ENCODE peak calls at places on chromosomes 2 and 18, in six cellular contexts. N, O, L, U, B and C are unnamed samples.

GRCh38 chr18:10318686-10318960 is 135.8 kb upstream of the APCDD1 start:
- DNase-seq in N (peak), O (no peak), L (no peak), U (peak), B (no peak), C (no peak)

GRCh38 chr2:165778653-165779451 is 15.2 kb downstream of the GALNT3 start:
- DNase-seq in N (no peak), O (no peak), L (peak), U (peak), B (no peak), C (no peak)

GRCh38 chr2:240397924-240398611 is 37.4 kb upstream of the GPC1 start:
- DNase-seq in N (peak), O (peak), L (peak), U (peak), B (no peak), C (no peak)

GRCh38 chr18:70553961-70554325 is 265.1 kb downstream of the SOCS6 start:
- DNase-seq in N (no peak), O (no peak), L (no peak), U (no peak), B (no peak), C (peak)

GRCh38 chr2:108855194-108855593 is 68.6 kb downstream of the CCDC138 start:
- DNase-seq in N (peak), O (no peak), L (no peak), U (peak), B (no peak), C (no peak)

GRCh38 chr2:180553094-180553715 is 427.2 kb upstream of the UBE2E3 start:
- DNase-seq in N (no peak), O (no peak), L (no peak), U (no peak), B (no peak), C (no peak)

GRCh38 chr2:197125000-197125399 is 185.6 kb downstream of the ANKRD44 start:
- DNase-seq in N (peak), O (peak), L (no peak), U (no peak), B (no peak), C (no peak)

GRCh38 chr2:8680931-8681760 is 710 bp upstream of the ID2 start:
- DNase-seq in N (peak), O (peak), L (peak), U (peak), B (peak), C (peak)

GRCh38 chr2:165871025-165871424 is 77.0 kb upstream of the GALNT3 start:
- DNase-seq in N (no peak), O (no peak), L (no peak), U (no peak), B (no peak), C (no peak)

GRCh38 chr2:222404126-222404891 is 20.0 kb upstream of the SGPP2 start:
- DNase-seq in N (no peak), O (no peak), L (no peak), U (peak), B (no peak), C (no peak)

GRCh38 chr2:96556441-96557330 is 20.1 kb downstream of the ARID5A start:
- DNase-seq in N (peak), O (peak), L (peak), U (peak), B (no peak), C (no peak)

GRCh38 chr2:130376433-130377293 is 20.8 kb downstream of the PTPN18 start:
- DNase-seq in N (no peak), O (no peak), L (no peak), U (no peak), B (no peak), C (no peak)

GRCh38 chr2:155266109-155266508 is 567.6 kb downstream of the KCNJ3 start:
- DNase-seq in N (no peak), O (no peak), L (no peak), U (no peak), B (no peak), C (no peak)

GRCh38 chr2:102226612-102227351 is 40.0 kb downstream of the IL1RL2 start:
- DNase-seq in N (peak), O (peak), L (no peak), U (no peak), B (no peak), C (no peak)

GRCh38 chr2:21358971-21359370 is 235.2 kb downstream of the TDRD15 start:
- DNase-seq in N (peak), O (peak), L (no peak), U (peak), B (no peak), C (no peak)

GRCh38 chr18:76433788-76434187 is 61.3 kb downstream of the ZNF516 start:
- DNase-seq in N (no peak), O (no peak), L (no peak), U (no peak), B (no peak), C (no peak)

GRCh38 chr18:11984091-11984490 is 2.8 kb downstream of the IMPA2 start:
- DNase-seq in N (no peak), O (no peak), L (no peak), U (no peak), B (no peak), C (no peak)
- H4K91ac ChIP-seq in N (no peak), O (peak), L (no peak), U (no peak), B (peak), C (no peak)

GRCh38 chr2:159873136-159873728 is 75.2 kb upstream of the CD302 start:
- DNase-seq in N (no peak), O (no peak), L (no peak), U (no peak), B (no peak), C (no peak)
- H4K91ac ChIP-seq in N (no peak), O (no peak), L (no peak), U (no peak), B (no peak), C (no peak)

DNA sequence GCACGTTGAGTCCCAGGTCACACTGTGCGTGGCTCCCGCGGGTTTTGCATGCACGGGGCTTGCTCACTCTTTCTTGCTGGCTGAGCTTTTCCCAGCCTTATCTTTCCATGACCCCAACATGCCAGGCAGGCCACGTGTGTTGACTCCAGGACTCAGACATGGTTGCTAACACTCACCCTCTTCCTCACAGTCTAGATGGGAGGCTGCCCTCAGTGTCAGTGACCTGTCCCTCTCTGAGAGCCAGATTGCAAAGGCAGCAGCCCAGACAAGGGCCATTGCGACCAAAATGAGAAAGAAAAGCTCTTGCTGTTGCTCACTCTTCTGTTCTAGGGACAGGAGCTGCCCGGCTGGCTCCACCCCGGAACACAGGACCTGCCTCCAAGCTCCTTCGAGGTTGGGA is 113.7 kb downstream of the TMEM18 start:
- DNase-seq in N (no peak), O (no peak), L (no peak), U (no peak), B (no peak), C (no peak)
- H4K91ac ChIP-seq in N (no peak), O (no peak), L (no peak), U (no peak), B (no peak), C (no peak)

GRCh38 chr2:17363846-17364245 is 154.4 kb downstream of the RAD51AP2 start:
- DNase-seq in N (no peak), O (no peak), L (no peak), U (no peak), B (no peak), C (no peak)

DNA sequence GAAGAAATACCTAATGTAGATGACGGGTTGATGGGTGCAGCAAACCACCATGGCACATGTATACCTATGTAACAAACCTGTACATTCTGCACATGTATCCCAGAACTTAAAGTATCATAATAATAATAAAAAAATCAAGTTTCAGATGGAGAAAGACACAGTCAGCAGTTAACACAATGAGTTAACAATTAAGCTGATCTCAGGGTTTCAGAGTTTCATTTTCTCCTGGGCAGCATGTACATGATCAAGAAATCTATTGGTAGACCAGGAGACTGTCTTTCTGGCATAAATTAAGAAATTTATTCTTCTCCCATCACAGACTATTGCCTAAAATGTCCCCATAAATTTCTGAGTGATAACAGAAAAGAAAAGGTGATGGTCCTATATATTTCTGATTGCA is 155.3 kb downstream of the RAD51AP2 start:
- DNase-seq in N (no peak), O (no peak), L (no peak), U (no peak), B (no peak), C (no peak)
- H4K91ac ChIP-seq in N (no peak), O (no peak), L (no peak), U (no peak), B (no peak), C (no peak)

GRCh38 chr2:112714836-112715631 is 5.8 kb upstream of the NT5DC4 start:
- DNase-seq in N (peak), O (peak), L (no peak), U (peak), B (no peak), C (no peak)
- H4K91ac ChIP-seq in N (no peak), O (no peak), L (no peak), U (no peak), B (no peak), C (no peak)

DNA sequence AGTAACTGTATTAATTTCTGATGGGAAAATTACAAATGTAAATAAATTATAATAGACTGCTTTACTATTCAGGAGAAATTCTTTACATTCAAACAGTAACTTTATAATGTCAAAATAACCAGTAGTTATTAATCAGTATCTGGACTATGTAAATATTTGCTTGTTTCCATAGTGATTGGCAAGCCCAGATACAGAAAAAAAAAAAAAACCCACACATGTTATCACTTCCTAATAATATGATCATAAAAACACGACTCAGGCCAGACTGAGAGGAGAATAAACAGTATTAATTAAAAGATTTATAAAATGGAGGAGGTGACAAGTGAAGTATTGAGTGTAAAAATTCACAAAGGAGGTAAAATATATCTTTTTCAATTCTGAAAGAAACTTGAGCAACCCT is 476.1 kb downstream of the TXNL1 start:
- DNase-seq in N (peak), O (peak), L (no peak), U (no peak), B (no peak), C (no peak)
- H4K91ac ChIP-seq in N (no peak), O (no peak), L (no peak), U (no peak), B (no peak), C (no peak)

GRCh38 chr2:176159678-176160250 is 2.7 kb downstream of the HOXD3 start:
- DNase-seq in N (no peak), O (no peak), L (no peak), U (no peak), B (peak), C (no peak)
- H4K91ac ChIP-seq in N (no peak), O (peak), L (no peak), U (no peak), B (no peak), C (no peak)

DNA sequence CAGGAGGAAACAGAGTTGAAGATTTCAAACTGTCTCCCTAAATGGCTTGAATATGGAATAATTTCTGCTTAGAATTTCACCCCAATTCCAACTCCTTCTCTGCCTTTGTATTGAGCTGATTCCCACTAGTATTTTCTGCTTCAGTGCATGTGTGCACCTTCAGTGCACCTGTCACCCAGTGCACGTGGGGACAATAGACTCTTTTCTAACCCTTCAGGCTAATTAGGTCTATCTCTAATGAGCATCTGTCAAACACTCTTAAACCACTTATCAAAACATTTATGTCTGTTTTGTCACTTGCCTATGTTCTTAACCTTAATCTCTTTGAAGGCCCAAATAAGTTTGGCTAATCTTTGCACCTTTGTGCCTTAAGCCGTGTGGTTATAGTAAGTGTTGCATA is 232.0 kb upstream of the NETO1 start:
- DNase-seq in N (no peak), O (no peak), L (no peak), U (no peak), B (no peak), C (no peak)
- H4K91ac ChIP-seq in N (no peak), O (no peak), L (no peak), U (no peak), B (no peak), C (no peak)

GRCh38 chr2:217783243-217783642 is 219.6 kb downstream of the TNS1 start:
- DNase-seq in N (no peak), O (no peak), L (no peak), U (no peak), B (no peak), C (no peak)
- H4K91ac ChIP-seq in N (no peak), O (no peak), L (no peak), U (no peak), B (no peak), C (no peak)

GRCh38 chr2:106944220-106944619 is 58.3 kb upstream of the ST6GAL2 start:
- DNase-seq in N (peak), O (peak), L (no peak), U (no peak), B (no peak), C (no peak)
- H4K91ac ChIP-seq in N (no peak), O (no peak), L (no peak), U (no peak), B (no peak), C (no peak)